ENCODE peak calls at places on chromosomes 1 and 21, in four cellular contexts. N, V, C and D are unnamed samples. For H3K9me3, H3K27me3 and H3K36me3, the result is how much of the 10 kb centered on the place peaks cover.

GRCh38 chr1:212791261-212791675 is 309 bp downstream of the NSL1 start:
- DNase-seq in V (no peak), N (no peak), C (peak), D (no peak)

GRCh38 chr1:112997781-112998180 is 41.8 kb upstream of the SLC16A1 start:
- DNase-seq in N (peak), C (peak), V (no peak), D (no peak)

GRCh38 chr1:27551170-27551952 is 52.6 kb downstream of the AHDC1 start:
- DNase-seq in N (peak), C (no peak), V (no peak), D (no peak)

GRCh38 chr1:161473363-161473762 is 31.9 kb upstream of the FCGR2A start:
- DNase-seq in C (peak), V (no peak), N (no peak), D (no peak)

GRCh38 chr21:15894596-15894995 is 164.8 kb downstream of the USP25 start:
- DNase-seq in N (no peak), V (no peak), C (peak), D (no peak)

GRCh38 chr1:60861949-60862346 is 220.4 kb upstream of the NFIA start:
- DNase-seq in C (no peak), N (no peak), V (no peak), D (no peak)

GRCh38 chr21:43303240-43304178 is 123.4 kb downstream of the SIK1 start:
- DNase-seq in V (peak), C (no peak), N (peak), D (peak)

GRCh38 chr1:229984992-229985985 is 81.7 kb upstream of the GALNT2 start:
- DNase-seq in V (no peak), N (no peak), C (no peak), D (no peak)

GRCh38 chr1:226864311-226864710 is 6.1 kb upstream of the PSEN2 start:
- DNase-seq in V (no peak), N (no peak), C (no peak), D (no peak)

GRCh38 chr1:201454568-201454967 is 14.4 kb downstream of the PHLDA3 start:
- DNase-seq in V (no peak), N (no peak), C (no peak), D (no peak)

GRCh38 chr21:38140192-38140905 is 116.4 kb upstream of the KCNJ15 start:
- DNase-seq in N (peak), C (peak), V (peak), D (peak)

GRCh38 chr1:20932437-20932977 is 145.4 kb upstream of the HP1BP3 start:
- DNase-seq in N (no peak), V (no peak), C (no peak), D (no peak)

GRCh38 chr1:78132174-78132972 is 86.6 kb downstream of the GIPC2 start:
- DNase-seq in V (no peak), C (no peak), N (no peak), D (no peak)

GRCh38 chr21:44871576-44872265 is 1.8 kb downstream of the PTTG1IP start:
- DNase-seq in C (peak), N (peak), V (peak), D (peak)

GRCh38 chr1:15852036-15852827 is 4.7 kb downstream of the SPEN start:
- DNase-seq in V (no peak), C (no peak), N (no peak), D (no peak)

GRCh38 chr1:96236156-96236739 is 485.3 kb upstream of the PTBP2 start:
- DNase-seq in V (no peak), C (peak), N (no peak), D (no peak)

GRCh38 chr1:36804669-36805314 is 229.5 kb downstream of the GRIK3 start:
- DNase-seq in C (no peak), N (no peak), V (no peak), D (peak)

GRCh38 chr1:203152158-203153034 is 23.2 kb downstream of the MYBPH start:
- DNase-seq in N (no peak), V (no peak), C (no peak), D (no peak)

GRCh38 chr1:53766766-53767409 is 27.9 kb upstream of the GLIS1 start:
- DNase-seq in V (no peak), N (no peak), C (peak), D (no peak)

GRCh38 chr1:36269408-36269838 is 36.7 kb upstream of the SH3D21 start:
- DNase-seq in C (peak), N (no peak), V (no peak), D (no peak)

GRCh38 chr1:21012937-21013336 is 163.8 kb downstream of the EIF4G3 start:
- DNase-seq in C (peak), N (no peak), V (no peak), D (no peak)

GRCh38 chr1:68107771-68108170 is 57.3 kb upstream of the DIRAS3 start:
- DNase-seq in N (no peak), C (peak), V (no peak), D (no peak)

GRCh38 chr21:39502631-39503030 is 50.9 kb downstream of the SH3BGR start:
- DNase-seq in N (no peak), C (no peak), V (no peak), D (no peak)

GRCh38 chr1:236753554-236753953 is 41.5 kb upstream of the MTR start:
- DNase-seq in C (peak), V (no peak), N (no peak), D (no peak)

GRCh38 chr1:186897008-186897407 is 68.3 kb downstream of the PLA2G4A start:
- DNase-seq in N (peak), C (no peak), V (no peak), D (no peak)

GRCh38 chr1:91884459-91885290 is 1.3 kb downstream of the TGFBR3 start:
- DNase-seq in C (peak), N (peak), V (peak), D (no peak)

GRCh38 chr1:31683997-31684396 is 19.8 kb downstream of the COL16A1 start:
- DNase-seq in V (no peak), C (no peak), N (no peak), D (no peak)

GRCh38 chr1:190320952-190321351 is 156.7 kb downstream of the BRINP3 start:
- DNase-seq in C (peak), V (no peak), N (no peak), D (no peak)

GRCh38 chr1:47223921-47224675 is 7.9 kb downstream of the TAL1 start:
- DNase-seq in N (no peak), V (no peak), C (no peak), D (no peak)

GRCh38 chr1:54254055-54254454 is 54.1 kb downstream of the MRPL37 start:
- DNase-seq in N (no peak), C (peak), V (no peak), D (no peak)

DNA sequence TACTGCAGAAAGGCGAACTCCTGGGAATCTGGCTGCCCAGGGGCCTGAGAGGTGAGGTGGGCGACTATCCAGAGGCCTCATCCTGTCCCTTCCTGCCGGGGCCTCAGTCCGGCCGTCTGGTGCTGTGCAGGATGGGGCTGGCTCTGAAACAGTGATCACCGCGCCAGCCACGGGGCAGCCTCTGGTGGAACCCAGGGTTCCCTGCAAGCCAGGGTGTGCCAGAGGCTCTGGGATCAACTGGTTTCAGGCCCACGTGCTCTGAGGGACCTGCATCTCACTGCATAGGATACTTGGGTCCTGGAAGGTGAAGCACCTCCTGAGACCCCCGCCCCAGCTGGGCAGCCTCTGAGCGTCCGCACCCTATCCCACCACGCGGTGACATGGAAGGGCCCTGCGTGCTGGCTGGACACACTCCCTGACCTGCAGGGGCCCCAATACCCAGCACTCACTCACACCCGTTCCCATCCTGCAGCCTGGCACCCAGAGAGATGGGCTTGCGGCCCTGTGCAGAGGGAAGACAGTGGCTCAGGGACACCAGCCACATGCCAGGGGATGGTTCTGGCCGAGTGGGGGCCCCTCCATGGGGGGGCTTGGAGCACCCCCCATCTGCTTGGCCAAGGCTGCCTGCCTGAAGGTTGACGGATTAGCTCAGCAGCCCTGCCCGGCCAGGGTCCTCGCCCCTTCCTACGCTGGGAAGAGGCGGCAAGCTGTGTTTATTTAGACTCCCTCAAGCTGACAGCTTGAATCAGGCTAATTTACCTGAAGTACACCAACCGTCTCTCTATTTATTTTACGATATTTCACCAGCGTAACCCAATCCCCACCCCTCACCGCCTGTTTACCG is 64.3 kb upstream of the TTC34 start:
- DNase-seq in N (no peak), V (no peak), C (no peak), D (no peak)
- H3K9me3 ChIP-seq in N (under half), V (under half), C (under half), D (under half)

DNA sequence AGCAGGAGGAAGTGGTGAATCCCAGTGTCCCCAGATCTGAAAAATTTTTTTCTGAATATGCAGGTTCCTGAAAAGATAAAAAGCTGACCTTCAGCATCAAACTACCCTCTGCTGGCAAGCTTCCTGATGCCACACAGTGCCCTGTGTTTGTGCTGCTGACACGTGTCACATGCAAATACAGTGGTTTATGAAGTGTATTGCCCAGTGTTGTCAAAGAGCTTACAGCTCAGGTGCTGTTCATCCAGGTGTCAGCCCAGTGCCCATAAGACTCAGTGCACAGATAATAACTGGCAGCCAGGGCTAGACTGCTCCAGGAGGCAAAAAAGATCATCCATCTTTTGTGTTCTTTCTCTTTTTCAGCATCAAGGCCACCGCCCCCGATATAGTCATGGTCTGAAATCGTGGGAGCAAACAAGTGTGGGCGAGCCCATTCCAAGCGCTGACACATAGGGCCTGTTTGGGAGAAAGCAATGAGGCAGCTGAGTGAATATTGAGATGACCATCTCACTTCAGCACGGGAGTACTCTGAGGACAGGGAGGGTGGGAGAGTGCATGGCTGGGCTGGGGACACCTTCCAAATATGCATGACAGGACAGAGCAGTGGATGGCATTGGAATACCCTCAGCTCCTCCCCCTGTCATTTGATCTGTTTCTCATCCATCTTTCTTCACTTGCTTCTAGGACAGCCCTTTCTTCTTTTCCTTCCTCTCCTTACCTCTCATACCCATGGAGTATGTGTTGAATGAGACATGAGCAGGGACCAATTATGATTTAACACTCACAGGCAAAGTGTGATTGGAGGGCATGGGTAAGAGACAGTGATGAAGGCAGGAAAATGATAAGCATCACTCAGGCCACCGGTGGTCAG is 6.4 kb upstream of the KCNK1 start:
- DNase-seq in V (no peak), N (no peak), C (no peak), D (no peak)
- H3K27me3 ChIP-seq in V (under half), N (under half), C (under half), D (under half)

DNA sequence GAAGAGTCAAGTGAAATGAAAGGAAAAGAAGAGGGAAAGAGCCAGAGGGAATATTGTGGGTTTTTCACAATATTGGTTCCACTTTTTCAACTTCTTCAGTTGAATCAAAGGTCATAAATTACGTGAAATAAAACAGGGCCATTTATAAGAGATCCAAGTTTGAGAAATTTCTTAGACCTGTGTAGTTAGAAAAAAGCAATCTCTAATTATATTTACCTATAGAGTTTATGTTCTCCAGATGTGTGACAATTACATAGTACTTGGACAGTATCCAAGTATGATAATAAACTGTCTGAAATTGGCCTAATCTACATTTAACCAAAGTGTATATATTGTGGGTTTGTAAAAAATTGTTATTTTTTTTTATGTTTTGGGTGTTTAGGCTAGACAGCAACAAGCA is 14.4 kb downstream of the DR1 start:
- DNase-seq in V (no peak), C (no peak), N (no peak), D (no peak)
- H3K36me3 ChIP-seq in V (half or more), C (under half), N (under half), D (under half)

GRCh38 chr1:2985121-2985561 is 36.1 kb upstream of the ACTRT2 start:
- DNase-seq in V (peak), N (peak), C (no peak), D (peak)
- H3K9me3 ChIP-seq in V (under half), N (under half), C (under half), D (under half)

DNA sequence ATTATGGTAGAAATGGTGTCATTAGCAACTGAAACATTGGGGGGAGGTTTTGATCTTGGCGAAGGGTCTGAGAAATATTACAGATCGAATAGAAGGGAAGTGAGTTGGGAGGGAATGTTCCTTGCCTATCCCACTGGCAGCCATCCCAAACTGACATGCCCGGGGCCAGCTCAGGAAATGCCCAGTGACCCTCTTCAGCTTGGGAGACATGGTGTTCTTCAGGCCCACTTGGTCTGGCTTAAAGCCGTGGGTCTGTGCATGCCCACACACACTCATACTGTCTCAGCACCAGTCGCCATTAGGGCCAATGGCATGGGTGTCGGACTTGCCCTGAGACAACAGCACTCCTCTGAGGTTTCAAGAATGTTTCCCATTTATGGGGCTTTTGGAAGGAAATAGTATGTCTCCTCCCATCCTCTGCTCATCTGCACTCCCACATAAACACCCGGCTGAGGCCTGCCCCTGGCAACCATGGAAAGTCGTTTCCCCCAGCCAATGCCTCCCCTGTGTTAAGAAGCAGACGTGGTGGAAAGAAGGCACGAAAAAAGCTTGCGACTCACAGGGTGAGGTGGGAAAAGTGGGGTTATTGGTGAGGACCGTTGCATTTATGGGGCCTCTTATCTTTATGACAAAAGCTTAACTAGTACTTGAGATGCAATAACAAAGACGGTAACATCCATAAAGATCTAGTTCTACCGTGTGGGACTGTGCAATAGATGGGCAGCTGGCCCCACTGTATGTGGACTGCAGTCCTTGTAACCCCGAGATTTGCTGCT is 2.0 kb downstream of the RNF186 start:
- DNase-seq in V (no peak), N (no peak), C (no peak), D (no peak)
- H3K27me3 ChIP-seq in V (under half), N (under half), C (under half), D (under half)

DNA sequence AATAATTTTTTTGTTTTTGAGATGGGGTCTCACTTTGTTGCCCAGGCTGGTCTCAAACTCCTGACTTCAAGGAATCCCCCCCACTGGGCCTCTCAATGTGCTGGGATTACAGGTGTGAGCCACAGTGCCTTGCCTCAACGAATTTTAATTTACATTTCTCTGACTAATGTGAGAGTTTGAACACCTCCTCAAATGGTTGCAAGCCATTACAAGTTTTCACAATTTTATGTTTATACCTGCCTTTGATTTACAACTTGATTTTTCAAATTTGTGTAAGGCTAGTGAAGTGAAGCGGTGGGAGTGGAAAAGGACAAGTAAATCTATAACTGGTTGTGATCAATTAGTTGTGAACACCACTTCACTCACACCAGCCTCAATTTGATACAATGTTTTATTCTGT is 8.9 kb upstream of the RHBDL2 start:
- DNase-seq in V (no peak), N (no peak), C (no peak), D (no peak)
- H3K36me3 ChIP-seq in V (under half), N (under half), C (under half), D (under half)

DNA sequence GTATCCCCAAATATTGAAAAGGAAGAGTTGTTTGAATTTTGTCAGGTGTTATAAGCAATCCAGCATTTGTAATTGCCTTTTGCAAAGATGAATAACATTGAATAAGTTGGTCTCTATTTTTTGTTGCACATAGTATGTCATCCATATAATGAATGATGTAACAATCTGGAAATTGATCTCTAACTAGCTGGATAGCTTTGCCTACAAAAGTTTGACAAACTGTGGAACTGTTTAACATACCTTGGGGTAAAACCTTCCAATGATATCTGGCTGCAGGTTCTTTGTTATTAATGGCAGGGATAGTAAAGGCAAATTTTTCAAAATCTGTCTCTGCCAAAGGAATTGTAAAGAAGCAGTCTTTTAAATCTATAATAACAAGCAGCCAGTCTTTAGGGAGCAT is 7.6 kb downstream of the DAP3 start:
- DNase-seq in C (no peak), V (no peak), N (no peak), D (no peak)
- H3K9me3 ChIP-seq in C (under half), V (under half), N (under half), D (under half)